ENCODE peak calls at places on chromosomes 6 and 20, in four cellular contexts. J is right lobe of liver, G is testis, W is BJ. Y is an unnamed sample.

GRCh38 chr6:232896-233640 is 59.2 kb upstream of the DUSP22 start:
- DNase-seq in J (no peak), G (no peak), W (no peak), Y (no peak)

GRCh38 chr6:25360611-25361010 is 81.4 kb downstream of the CARMIL1 start:
- DNase-seq in J (no peak), G (no peak), W (peak), Y (no peak)

GRCh38 chr6:103750603-103751002 is 1109.1 kb downstream of the HACE1 start:
- DNase-seq in J (no peak), G (no peak), W (no peak), Y (no peak)

GRCh38 chr6:144219056-144219685 is 66.0 kb upstream of the UTRN start:
- DNase-seq in J (no peak), G (no peak), W (no peak), Y (no peak)

GRCh38 chr6:11754625-11755289 is 23.8 kb downstream of the ADTRP start:
- DNase-seq in J (no peak), G (no peak), W (no peak), Y (no peak)

GRCh38 chr6:164247106-164247505 is 832.6 kb downstream of the QKI start:
- DNase-seq in J (no peak), G (no peak), W (no peak), Y (no peak)

GRCh38 chr6:43062818-43063217 is 3.4 kb downstream of the KLC4 start:
- DNase-seq in J (no peak), G (no peak), W (no peak), Y (no peak)

GRCh38 chr6:67629268-67629667 is 1005.8 kb upstream of the ADGRB3 start:
- DNase-seq in J (no peak), G (no peak), W (peak), Y (no peak)

GRCh38 chr20:33005132-33005566 is 916 bp upstream of the SUN5 start:
- DNase-seq in J (no peak), G (no peak), W (no peak), Y (no peak)

GRCh38 chr20:10536531-10536930 is 101.4 kb downstream of the SLX4IP start:
- DNase-seq in J (peak), G (no peak), W (no peak), Y (no peak)

GRCh38 chr20:17568972-17569471 is 853 bp upstream of the DSTN start:
- DNase-seq in J (peak), G (peak), W (peak), Y (peak)

GRCh38 chr20:5195655-5196054 is 68.8 kb downstream of the CDS2 start:
- DNase-seq in J (no peak), G (no peak), W (no peak), Y (no peak)

GRCh38 chr6:26043389-26044139 is 43.7 kb upstream of the HFE start:
- DNase-seq in J (peak), G (peak), W (peak), Y (peak)

GRCh38 chr6:69719602-69720193 is 77.1 kb downstream of the LMBRD1 start:
- DNase-seq in J (no peak), G (peak), W (no peak), Y (no peak)

GRCh38 chr20:33609504-33609903 is 52.6 kb upstream of the C20orf144 start:
- DNase-seq in J (no peak), G (no peak), W (no peak), Y (no peak)

GRCh38 chr6:161736341-161736740 is 462.5 kb upstream of the AGPAT4 start:
- DNase-seq in J (no peak), G (no peak), W (no peak), Y (no peak)

GRCh38 chr6:20467437-20467836 is 65.8 kb downstream of the E2F3 start:
- DNase-seq in J (no peak), G (no peak), W (no peak), Y (no peak)

GRCh38 chr20:21529863-21530262 is 16.0 kb upstream of the NKX2-2 start:
- DNase-seq in J (no peak), G (no peak), W (no peak), Y (no peak)

GRCh38 chr6:131061771-131062160 is 1.3 kb downstream of the EPB41L2 start:
- DNase-seq in J (no peak), G (no peak), W (no peak), Y (no peak)

GRCh38 chr6:147434508-147434907 is 74.0 kb upstream of the SAMD5 start:
- DNase-seq in J (no peak), G (no peak), W (no peak), Y (no peak)

GRCh38 chr6:170485159-170485558 is 67.9 kb downstream of the PSMB1 start:
- DNase-seq in J (no peak), G (no peak), W (no peak), Y (no peak)

GRCh38 chr6:53062369-53062639 is 2.9 kb upstream of the FBXO9 start:
- DNase-seq in J (no peak), G (no peak), W (no peak), Y (no peak)

GRCh38 chr6:11552390-11552789 is 14.8 kb downstream of the TMEM170B start:
- DNase-seq in J (no peak), G (no peak), W (no peak), Y (no peak)

GRCh38 chr6:43970913-43971775 is 156.1 kb downstream of the MRPL14 start:
- DNase-seq in J (peak), G (no peak), W (no peak), Y (peak)

GRCh38 chr20:58852559-58853271 is at the start of gene GNAS:
- DNase-seq in J (peak), G (peak), W (no peak), Y (peak)

GRCh38 chr20:1888796-1889463 is 6.3 kb upstream of the SIRPA start:
- DNase-seq in J (peak), G (no peak), W (no peak), Y (peak)

GRCh38 chr6:136012198-136012884 is 160.8 kb downstream of the PDE7B start:
- DNase-seq in J (no peak), G (no peak), W (no peak), Y (no peak)

GRCh38 chr20:59985864-59986263 is 27.6 kb downstream of the CDH26 start:
- DNase-seq in J (no peak), G (no peak), W (no peak), Y (no peak)

GRCh38 chr6:116971959-116972358 is 94.9 kb downstream of the RFX6 start:
- DNase-seq in J (no peak), G (peak), W (no peak), Y (no peak)

GRCh38 chr6:44386929-44387345 is 569 bp upstream of the CDC5L start:
- DNase-seq in J (no peak), G (no peak), W (peak), Y (no peak)

GRCh38 chr6:43622541-43622940 is 6.5 kb downstream of the GTPBP2 start:
- DNase-seq in J (no peak), G (peak), W (no peak), Y (no peak)

GRCh38 chr20:2798814-2799213 is 1.6 kb downstream of the CPXM1 start:
- DNase-seq in J (no peak), G (no peak), W (no peak), Y (no peak)

GRCh38 chr20:33291830-33292355 is 8.9 kb downstream of the BPIFB1 start:
- DNase-seq in J (peak), G (peak), W (no peak), Y (no peak)

GRCh38 chr6:77456531-77457248 is 6.6 kb downstream of the HTR1B start:
- DNase-seq in J (no peak), G (no peak), W (peak), Y (peak)

GRCh38 chr20:37355252-37356180 is 9.6 kb downstream of the SRC start:
- DNase-seq in J (no peak), G (no peak), W (no peak), Y (no peak)

GRCh38 chr6:164756142-164756541 is 553.3 kb downstream of the C6orf118 start:
- DNase-seq in J (no peak), G (no peak), W (no peak), Y (no peak)

GRCh38 chr6:2029130-2029794 is 216.1 kb downstream of the GMDS start:
- DNase-seq in J (no peak), G (no peak), W (no peak), Y (no peak)

GRCh38 chr6:63558270-63558669 is 14.0 kb upstream of the LOC128125822 start:
- DNase-seq in J (no peak), G (no peak), W (no peak), Y (no peak)

GRCh38 chr6:37314803-37315515 is 38.8 kb upstream of the RNF8 start:
- DNase-seq in J (peak), G (peak), W (no peak), Y (peak)

DNA sequence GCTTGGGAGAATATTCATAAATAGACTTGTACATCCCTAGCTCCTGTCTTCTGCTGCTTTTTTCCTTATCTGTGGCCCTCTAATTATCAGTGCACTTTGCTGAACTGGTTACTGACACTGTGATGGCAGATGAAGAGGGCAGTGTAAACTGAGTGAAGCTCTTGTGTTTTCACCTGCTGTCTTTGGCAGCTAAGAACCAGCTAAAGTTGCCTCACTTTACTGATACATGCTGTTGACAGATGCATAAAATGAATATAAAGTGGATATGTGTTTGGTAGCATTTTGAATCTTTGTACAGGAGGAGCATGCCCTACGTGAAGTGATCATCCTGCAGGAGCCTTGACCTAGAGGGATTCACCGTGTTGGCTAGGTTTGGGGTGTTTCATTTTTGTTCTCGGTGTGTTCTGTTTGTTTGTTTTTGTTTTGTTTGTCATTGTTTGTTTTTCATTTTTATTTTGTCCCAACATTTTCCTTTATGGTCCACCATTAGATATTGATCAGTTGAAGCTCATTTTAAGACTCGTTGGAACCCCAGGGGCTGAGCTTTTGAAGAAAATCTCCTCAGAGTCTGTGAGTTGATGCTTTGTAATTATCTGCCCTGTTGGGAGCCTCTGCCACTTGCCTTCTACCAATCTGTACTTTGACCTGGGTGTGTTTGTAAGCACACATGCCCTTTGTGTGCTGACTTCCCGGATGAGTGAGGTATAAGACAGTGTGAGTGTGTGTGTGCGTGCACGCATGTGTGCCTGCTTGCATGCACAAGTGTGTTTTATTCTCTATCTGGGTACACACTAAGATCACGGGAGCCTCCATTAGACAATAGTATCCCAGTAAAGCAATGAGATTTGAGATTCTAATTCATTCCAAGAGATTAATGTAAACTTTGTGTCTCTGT is 34.6 kb upstream of the MAPK13 start:
- DNase-seq in J (peak), G (no peak), W (no peak), Y (no peak)
- H3K4me3 ChIP-seq in J (peak), G (no peak), W (no peak), Y (no peak)

GRCh38 chr6:31945507-31946369 is at the start of gene CFB:
- DNase-seq in J (peak), G (peak), W (no peak), Y (peak)
- H3K4me3 ChIP-seq in J (peak), G (no peak), W (no peak), Y (no peak)

DNA sequence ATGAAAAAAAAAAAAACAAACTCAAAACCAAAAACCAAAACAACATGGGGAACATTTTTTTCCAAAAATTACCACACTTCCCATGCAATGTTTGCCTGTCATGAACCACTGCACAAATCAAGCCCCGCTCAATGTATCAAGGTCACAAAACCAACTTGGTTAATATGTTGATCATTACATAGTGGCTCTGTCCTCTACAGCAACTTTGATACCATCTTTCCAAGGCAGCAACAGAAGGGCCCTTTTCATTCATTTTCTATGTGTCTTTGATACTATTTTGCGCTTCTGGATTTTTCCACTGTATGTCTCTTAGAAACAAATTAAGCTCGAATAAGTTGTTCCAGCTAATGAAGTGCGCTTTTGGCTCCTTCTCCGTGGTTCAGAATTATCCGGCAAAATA is 1.5 kb downstream of the ZHX3 start:
- DNase-seq in J (no peak), G (no peak), W (no peak), Y (no peak)
- H3K4me3 ChIP-seq in J (peak), G (no peak), W (peak), Y (no peak)

DNA sequence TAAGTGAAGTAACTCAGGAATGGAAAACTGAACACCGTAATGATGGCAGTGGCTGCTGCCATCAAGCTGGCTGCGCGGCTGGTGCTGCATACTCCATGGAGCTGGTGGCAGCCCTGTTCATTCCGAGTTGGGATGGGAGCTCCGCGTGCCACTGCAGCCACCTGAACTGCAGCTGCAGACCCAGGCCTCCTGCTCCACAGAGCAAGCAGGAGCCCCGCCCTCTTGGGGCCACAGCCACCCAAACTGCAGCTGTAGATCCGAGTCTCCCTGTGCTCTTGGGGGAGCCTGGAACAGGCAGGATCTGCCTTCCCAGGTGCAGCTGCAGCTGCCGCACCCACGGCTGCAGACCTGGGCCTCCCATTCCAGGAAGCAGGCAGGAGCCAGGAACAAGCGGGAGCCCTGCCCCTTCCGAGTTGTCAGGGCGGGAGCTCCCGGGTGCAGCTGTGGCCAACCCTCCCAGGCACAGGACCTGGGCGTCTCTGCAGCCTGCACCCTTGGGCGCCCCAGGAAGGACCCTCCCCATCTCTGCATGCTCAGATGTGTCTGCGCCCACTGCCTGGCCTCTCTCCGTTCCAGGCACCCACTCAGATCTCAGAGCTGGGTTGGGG is 120.2 kb downstream of the GMPR start:
- DNase-seq in J (no peak), G (no peak), W (no peak), Y (no peak)
- H3K4me3 ChIP-seq in J (no peak), G (no peak), W (no peak), Y (no peak)

GRCh38 chr6:57089265-57089664 is 723 bp upstream of the ZNF451 start:
- DNase-seq in J (no peak), G (no peak), W (no peak), Y (no peak)
- H3K4me3 ChIP-seq in J (no peak), G (peak), W (peak), Y (peak)

GRCh38 chr20:44592366-44592765 is 10.0 kb downstream of the PKIG start:
- DNase-seq in J (no peak), G (no peak), W (no peak), Y (no peak)
- H3K4me3 ChIP-seq in J (no peak), G (no peak), W (no peak), Y (no peak)

GRCh38 chr20:49140411-49140810 is 47.7 kb downstream of the STAU1 start:
- DNase-seq in J (no peak), G (no peak), W (no peak), Y (no peak)

GRCh38 chr20:49138431-49138830 is 49.7 kb downstream of the STAU1 start:
- DNase-seq in J (no peak), G (no peak), W (no peak), Y (no peak)

GRCh38 chr20:49133571-49133970 is 54.6 kb downstream of the STAU1 start:
- DNase-seq in J (no peak), G (no peak), W (no peak), Y (no peak)

GRCh38 chr20:49140834-49141233 is 47.3 kb downstream of the STAU1 start:
- DNase-seq in J (no peak), G (no peak), W (no peak), Y (no peak)

GRCh38 chr20:49136817-49137571 is 51.1 kb downstream of the STAU1 start:
- DNase-seq in J (no peak), G (no peak), W (no peak), Y (no peak)
- H3K4me3 ChIP-seq in J (no peak), G (no peak), W (no peak), Y (no peak)

Y was measured in heart left ventricle.